ENCODE peak calls at places on chromosomes 5 and 9, in four cellular contexts. One of them, this sample, is unnamed.

GRCh38 chr5:88925692-88926490 is 42.9 kb upstream of the MEF2C start:
- DNase-seq in small intestine: no peak
- DNase-seq in spleen: no peak
- DNase-seq in heart left ventricle: no peak
- DNase-seq in this sample: no peak

GRCh38 chr9:130869250-130869649 is 27.4 kb downstream of the QRFP start:
- DNase-seq in small intestine: peak; percentile 90
- DNase-seq in spleen: peak; percentile 37
- DNase-seq in heart left ventricle: peak; percentile 66
- DNase-seq in this sample: no peak

GRCh38 chr9:78575041-78575440 is 278.1 kb downstream of the PSAT1 start:
- DNase-seq in small intestine: no peak
- DNase-seq in spleen: no peak
- DNase-seq in heart left ventricle: no peak
- DNase-seq in this sample: no peak

GRCh38 chr9:111730937-111731567 is 63.7 kb downstream of the SHOC1 start:
- DNase-seq in small intestine: peak; percentile 38
- DNase-seq in spleen: no peak
- DNase-seq in heart left ventricle: no peak
- DNase-seq in this sample: no peak

GRCh38 chr5:73160239-73160671 is 12.7 kb upstream of the TMEM174 start:
- DNase-seq in small intestine: no peak
- DNase-seq in spleen: no peak
- DNase-seq in heart left ventricle: no peak
- DNase-seq in this sample: no peak

GRCh38 chr5:91283899-91284298 is 99.2 kb downstream of the ARRDC3 start:
- DNase-seq in small intestine: peak; percentile 26
- DNase-seq in spleen: no peak
- DNase-seq in heart left ventricle: no peak
- DNase-seq in this sample: no peak

GRCh38 chr5:172692981-172693380 is 51.9 kb downstream of the NEURL1B start:
- DNase-seq in small intestine: no peak
- DNase-seq in spleen: peak; percentile 42
- DNase-seq in heart left ventricle: peak; percentile 59
- DNase-seq in this sample: no peak

GRCh38 chr5:71838286-71838685 is 119.2 kb downstream of the CARTPT start:
- DNase-seq in small intestine: no peak
- DNase-seq in spleen: no peak
- DNase-seq in heart left ventricle: no peak
- DNase-seq in this sample: no peak

GRCh38 chr5:32147236-32147635 is 26.9 kb downstream of the GOLPH3 start:
- DNase-seq in small intestine: no peak
- DNase-seq in spleen: no peak
- DNase-seq in heart left ventricle: no peak
- DNase-seq in this sample: no peak

DNA sequence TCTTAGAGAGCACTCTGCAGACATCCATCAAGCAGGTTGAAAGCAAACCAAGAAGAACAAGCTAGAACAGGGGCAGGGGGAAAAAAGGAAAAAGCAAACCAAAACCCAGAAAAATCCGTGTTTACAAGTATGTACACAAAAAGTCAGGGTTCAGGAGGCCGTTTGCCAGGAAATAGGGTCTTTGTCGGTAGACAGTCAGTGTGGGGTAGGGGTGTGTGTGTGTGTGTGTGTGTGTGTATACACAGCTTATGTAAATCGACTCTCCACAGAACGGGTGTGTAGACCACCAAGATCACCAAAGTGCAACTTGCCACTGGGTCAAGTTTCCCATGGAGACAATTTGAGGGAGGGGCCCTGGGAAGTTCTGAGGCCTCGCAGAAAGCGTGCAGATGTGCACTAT is 13.1 kb downstream of the SPRY4 start:
- DNase-seq in small intestine: no peak
- DNase-seq in spleen: no peak
- DNase-seq in heart left ventricle: no peak
- DNase-seq in this sample: no peak
- H3K36me3 ChIP-seq in small intestine: no peaks in the 10 kb centered on the region
- H3K36me3 ChIP-seq in spleen: no peaks in the 10 kb centered on the region
- H3K36me3 ChIP-seq in heart left ventricle: peaks cover 14% of the 10 kb centered on the region
- H3K36me3 ChIP-seq in this sample: peaks cover 2% of the 10 kb centered on the region

DNA sequence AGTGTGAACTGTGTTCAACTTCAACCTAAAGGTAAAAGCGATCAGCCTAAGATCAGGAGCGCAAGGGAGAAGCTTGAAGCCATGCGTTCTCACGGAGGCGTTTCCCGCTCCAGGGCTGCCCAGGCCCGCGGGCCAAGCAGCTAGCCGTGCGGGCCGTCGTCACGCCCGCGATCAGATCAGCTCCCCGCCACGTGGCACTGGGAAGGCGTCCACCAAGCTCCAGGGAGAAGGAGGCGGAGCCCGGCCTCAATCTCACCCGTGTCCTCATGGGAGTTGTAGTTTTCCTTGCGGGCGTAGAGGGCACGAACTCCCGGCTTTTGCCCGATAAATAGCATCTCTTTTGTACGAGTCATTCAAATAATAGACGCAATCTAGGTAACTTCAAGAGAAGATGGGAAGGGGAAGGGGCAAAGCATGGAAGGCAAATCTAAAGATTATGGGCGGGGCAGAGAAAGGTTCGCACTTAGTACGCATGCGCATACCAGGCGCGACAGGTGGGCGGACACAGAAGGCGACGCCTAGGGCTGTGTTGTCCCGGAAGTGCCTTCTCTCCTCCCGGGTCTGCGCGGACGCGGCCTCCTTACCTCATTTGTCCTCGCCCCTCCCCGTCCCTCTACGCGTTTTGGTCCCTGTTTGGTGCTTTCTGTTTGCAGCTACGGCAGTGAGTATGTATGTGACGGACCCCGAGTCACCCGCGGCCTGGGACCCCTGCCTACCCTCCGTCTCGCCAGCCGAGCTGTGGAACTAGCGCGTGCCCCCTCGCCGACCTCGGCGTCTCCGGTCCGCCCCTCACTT is 40.8 kb upstream of the ZCCHC7 start:
- DNase-seq in small intestine: peak; percentile 95
- DNase-seq in spleen: peak; percentile 98
- DNase-seq in heart left ventricle: peak; percentile 92
- DNase-seq in this sample: peak; percentile 96
- H3K4me1 ChIP-seq in small intestine: peaks cover 3% of the 10 kb centered on the region
- H3K4me1 ChIP-seq in spleen: peaks cover 74% of the 10 kb centered on the region
- H3K4me1 ChIP-seq in heart left ventricle: peaks cover 13% of the 10 kb centered on the region
- H3K4me1 ChIP-seq in this sample: peaks cover 7% of the 10 kb centered on the region

GRCh38 chr9:127822108-127822507 is 19.4 kb downstream of the FPGS start:
- DNase-seq in small intestine: no peak
- DNase-seq in spleen: no peak
- DNase-seq in heart left ventricle: no peak
- DNase-seq in this sample: no peak
- H3K36me3 ChIP-seq in small intestine: no peaks in the 10 kb centered on the region
- H3K36me3 ChIP-seq in spleen: peaks cover 67% of the 10 kb centered on the region
- H3K36me3 ChIP-seq in heart left ventricle: peaks cover 86% of the 10 kb centered on the region
- H3K36me3 ChIP-seq in this sample: no peaks in the 10 kb centered on the region

GRCh38 chr5:96247733-96248132 is 185.3 kb downstream of the PCSK1 start:
- DNase-seq in small intestine: no peak
- DNase-seq in spleen: no peak
- DNase-seq in heart left ventricle: no peak
- DNase-seq in this sample: no peak

GRCh38 chr5:96248152-96248551 is 184.9 kb downstream of the PCSK1 start:
- DNase-seq in small intestine: no peak
- DNase-seq in spleen: no peak
- DNase-seq in heart left ventricle: no peak
- DNase-seq in this sample: no peak

GRCh38 chr5:96245401-96246091 is 187.5 kb downstream of the PCSK1 start:
- DNase-seq in small intestine: no peak
- DNase-seq in spleen: no peak
- DNase-seq in heart left ventricle: no peak
- DNase-seq in this sample: no peak

GRCh38 chr5:96244696-96245095 is 188.4 kb downstream of the PCSK1 start:
- DNase-seq in small intestine: no peak
- DNase-seq in spleen: no peak
- DNase-seq in heart left ventricle: no peak
- DNase-seq in this sample: no peak

DNA sequence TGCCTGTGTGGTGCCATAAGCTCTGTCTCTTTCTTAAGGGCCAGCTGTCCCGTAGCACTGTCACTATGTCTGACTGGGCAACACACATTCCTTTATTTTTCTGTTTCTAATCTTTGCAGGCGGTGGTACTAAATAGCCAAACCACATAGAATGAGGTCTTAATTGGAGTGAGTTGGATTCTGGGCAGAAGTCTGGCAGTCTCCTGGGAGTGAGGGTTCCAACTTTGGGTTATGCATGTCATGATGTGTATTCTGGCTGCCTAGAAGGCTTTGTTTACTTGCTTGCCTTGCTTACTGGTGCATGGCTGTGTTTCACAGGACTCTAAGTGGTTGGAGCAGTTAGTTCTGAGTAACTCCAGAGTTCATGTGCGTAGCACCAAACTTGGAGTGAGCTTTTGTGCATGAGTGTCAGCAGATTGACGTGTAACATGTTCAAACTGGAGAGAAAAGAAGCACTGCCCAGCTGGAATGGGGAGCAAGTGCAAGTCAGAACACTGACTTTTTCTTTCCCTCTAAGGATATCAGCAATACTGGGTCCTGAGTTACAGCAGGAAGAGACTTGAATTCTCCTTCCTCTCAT is 185.9 kb downstream of the PCSK1 start:
- DNase-seq in small intestine: no peak
- DNase-seq in spleen: no peak
- DNase-seq in heart left ventricle: peak; percentile 45
- DNase-seq in this sample: no peak
- H3K4me1 ChIP-seq in small intestine: no peaks in the 10 kb centered on the region
- H3K4me1 ChIP-seq in spleen: no peaks in the 10 kb centered on the region
- H3K4me1 ChIP-seq in heart left ventricle: peaks cover 22% of the 10 kb centered on the region
- H3K4me1 ChIP-seq in this sample: peaks cover 25% of the 10 kb centered on the region